ENCODE peak calls at places on chromosomes 7 and 10, in nine cellular contexts. L, S, C, N, W, K, V, T and E are unnamed samples.

GRCh38 chr7:114310344-114311118 is 104.1 kb upstream of the FOXP2 start:
- DNase-seq in L (no peak), V (no peak), S (no peak), K (peak), W (peak), N (no peak), T (no peak), C (no peak), E (no peak)

GRCh38 chr7:29764227-29764626 is 42.1 kb upstream of the WIPF3 start:
- DNase-seq in C (no peak), T (no peak), N (peak), K (no peak), V (peak), W (no peak), L (no peak), S (no peak), E (no peak)

GRCh38 chr10:28631896-28632596 is 45.3 kb upstream of the BAMBI start:
- DNase-seq in V (no peak), L (no peak), S (peak), W (no peak), N (no peak), K (no peak), T (no peak), C (no peak), E (no peak)

GRCh38 chr7:17844514-17845196 is 95.6 kb downstream of the SNX13 start:
- DNase-seq in C (no peak), V (no peak), K (no peak), S (no peak), N (no peak), L (no peak), T (no peak), W (no peak), E (no peak)

GRCh38 chr10:1358860-1359598 is 302.8 kb downstream of the WDR37 start:
- DNase-seq in V (no peak), N (no peak), S (no peak), W (no peak), T (no peak), L (no peak), K (no peak), C (no peak), E (no peak)

GRCh38 chr10:13100349-13101294 is 659 bp downstream of the OPTN start:
- DNase-seq in L (peak), T (peak), N (no peak), C (no peak), S (no peak), W (no peak), K (peak), V (peak), E (no peak)

GRCh38 chr10:87878664-87879459 is 15.4 kb downstream of the PTEN start:
- DNase-seq in W (no peak), C (no peak), T (peak), L (no peak), N (no peak), S (no peak), K (no peak), V (no peak), E (no peak)

GRCh38 chr10:110007171-110007700 is 548 bp upstream of the ADD3 start:
- DNase-seq in S (no peak), V (no peak), L (peak), N (peak), T (no peak), K (no peak), W (no peak), C (peak), E (peak)

GRCh38 chr10:99695761-99696160 is 36.2 kb downstream of the COX15 start:
- DNase-seq in T (no peak), W (no peak), L (no peak), K (peak), N (no peak), C (no peak), S (no peak), V (no peak), E (peak)

GRCh38 chr10:11164806-11165590 is 147.3 kb downstream of the CELF2 start:
- DNase-seq in S (peak), T (peak), C (peak), V (peak), K (peak), N (peak), W (peak), L (peak), E (peak)

GRCh38 chr10:33277135-33277536 is 57.3 kb downstream of the NRP1 start:
- DNase-seq in W (no peak), V (peak), C (no peak), K (no peak), L (peak), N (no peak), T (peak), S (no peak), E (peak)

GRCh38 chr7:142722289-142722794 is 26.9 kb upstream of the PRSS1 start:
- DNase-seq in C (no peak), S (no peak), T (no peak), N (no peak), W (no peak), L (no peak), V (no peak), K (no peak), E (no peak)